ENCODE peak calls at places on chromosomes 1 and 21, in six cellular contexts. A, D, O, F, V and P are unnamed samples.

GRCh38 chr1:47805826-47806450 is 191.2 kb downstream of the TRABD2B start:
- DNase-seq in A (no peak), D (no peak), O (no peak), F (no peak), V (no peak), P (peak)

GRCh38 chr1:181936768-181937581 is 124.5 kb downstream of the ZNF648 start:
- DNase-seq in A (peak), D (peak), O (no peak), F (peak), V (peak), P (peak)

GRCh38 chr1:198528376-198528775 is 12.1 kb downstream of the ATP6V1G3 start:
- DNase-seq in A (no peak), D (no peak), O (peak), F (no peak), V (no peak), P (no peak)

GRCh38 chr1:202692959-202693555 is 17.2 kb downstream of the SYT2 start:
- DNase-seq in A (peak), D (peak), O (peak), F (peak), V (peak), P (peak)

GRCh38 chr1:162639718-162640117 is 7.5 kb downstream of the DDR2 start:
- DNase-seq in A (no peak), D (no peak), O (no peak), F (no peak), V (no peak), P (no peak)

GRCh38 chr1:200029624-200030074 is 2.1 kb downstream of the NR5A2 start:
- DNase-seq in A (no peak), D (no peak), O (no peak), F (no peak), V (no peak), P (no peak)

GRCh38 chr1:181483084-181483559 is at the start of gene CACNA1E:
- DNase-seq in A (no peak), D (no peak), O (no peak), F (no peak), V (no peak), P (no peak)

GRCh38 chr21:28423521-28423920 is 569.2 kb downstream of the LTN1 start:
- DNase-seq in A (no peak), D (no peak), O (no peak), F (no peak), V (no peak), P (no peak)

GRCh38 chr1:232704694-232705680 is 75.1 kb upstream of the SIPA1L2 start:
- DNase-seq in A (no peak), D (no peak), O (peak), F (no peak), V (no peak), P (peak)

GRCh38 chr1:14909273-14909672 is 244.3 kb upstream of the TMEM51 start:
- DNase-seq in A (no peak), D (no peak), O (no peak), F (no peak), V (no peak), P (no peak)

GRCh38 chr1:14915356-14916054 is 238.0 kb upstream of the TMEM51 start:
- DNase-seq in A (peak), D (peak), O (peak), F (peak), V (peak), P (peak)

GRCh38 chr1:30745156-30745833 is 12.3 kb downstream of the LAPTM5 start:
- DNase-seq in A (no peak), D (no peak), O (no peak), F (no peak), V (no peak), P (no peak)

GRCh38 chr1:197066719-197067456 is at the start of gene F13B:
- DNase-seq in A (no peak), D (no peak), O (peak), F (peak), V (no peak), P (no peak)

GRCh38 chr1:246632584-246633168 is 66.4 kb downstream of the CNST start:
- DNase-seq in A (peak), D (no peak), O (peak), F (no peak), V (no peak), P (peak)

GRCh38 chr21:15616864-15617574 is 112.8 kb upstream of the USP25 start:
- DNase-seq in A (no peak), D (no peak), O (no peak), F (no peak), V (no peak), P (no peak)

GRCh38 chr21:40047993-40048730 is 180.9 kb downstream of the PCP4 start:
- DNase-seq in A (no peak), D (no peak), O (no peak), F (no peak), V (no peak), P (no peak)

GRCh38 chr1:170661646-170662411 is 2.1 kb upstream of the PRRX1 start:
- DNase-seq in A (peak), D (no peak), O (peak), F (no peak), V (no peak), P (peak)

GRCh38 chr21:14607262-14607661 is 61.1 kb upstream of the SAMSN1 start:
- DNase-seq in A (no peak), D (no peak), O (no peak), F (no peak), V (no peak), P (no peak)

GRCh38 chr1:177163844-177164379 is 600 bp downstream of the ASTN1 start:
- DNase-seq in A (no peak), D (no peak), O (no peak), F (no peak), V (no peak), P (no peak)

GRCh38 chr21:42465008-42465878 is 30.8 kb downstream of the RSPH1 start:
- DNase-seq in A (no peak), D (no peak), O (no peak), F (peak), V (no peak), P (no peak)